ENCODE peak calls at places on chromosomes 1 and 21, in ten cellular contexts. Y, Z, O, M, L, E, I, T, P and K are unnamed samples.

GRCh38 chr1:248901578-248901977 is 4.5 kb upstream of the PGBD2 start:
- DNase-seq in Y (no peak), Z (no peak), O (no peak), M (no peak), L (no peak), E (no peak), I (no peak), T (no peak), P (no peak), K (no peak)

GRCh38 chr1:239250353-239251035 is 135.9 kb upstream of the CHRM3 start:
- DNase-seq in Y (no peak), Z (no peak), O (no peak), M (no peak), L (no peak), E (no peak), I (no peak), T (no peak), P (no peak), K (no peak)

GRCh38 chr1:239125027-239125426 is 261.3 kb upstream of the CHRM3 start:
- DNase-seq in Y (no peak), Z (no peak), O (no peak), M (no peak), L (no peak), E (no peak), I (no peak), T (no peak), P (no peak), K (no peak)

GRCh38 chr1:109649380-109649987 is 6.4 kb upstream of the GSTM4 start:
- DNase-seq in Y (no peak), Z (no peak), O (no peak), M (no peak), L (peak; percentile 41), E (no peak), I (no peak), T (no peak), P (no peak), K (no peak)

GRCh38 chr21:14241322-14241721 is 25.4 kb downstream of the RBM11 start:
- DNase-seq in Y (no peak), Z (no peak), O (no peak), M (no peak), L (no peak), E (no peak), I (no peak), T (no peak), P (no peak), K (no peak)

GRCh38 chr1:59557549-59557885 is 257.2 kb upstream of the HOOK1 start:
- DNase-seq in Y (no peak), Z (no peak), O (no peak), M (no peak), L (no peak), E (no peak), I (no peak), T (no peak), P (no peak), K (no peak)

GRCh38 chr21:45414396-45415187 is 9.6 kb downstream of the COL18A1 start:
- DNase-seq in Y (no peak), Z (no peak), O (no peak), M (no peak), L (no peak), E (no peak), I (no peak), T (no peak), P (no peak), K (no peak)

GRCh38 chr1:201139306-201139705 is 12.3 kb upstream of the ASCL5 start:
- DNase-seq in Y (no peak), Z (no peak), O (no peak), M (no peak), L (no peak), E (no peak), I (no peak), T (no peak), P (no peak), K (no peak)

GRCh38 chr1:115408489-115409002 is 70.5 kb upstream of the NGF start:
- DNase-seq in Y (no peak), Z (no peak), O (no peak), M (no peak), L (no peak), E (no peak), I (no peak), T (no peak), P (no peak), K (no peak)

GRCh38 chr1:244796719-244797406 is 38.6 kb upstream of the COX20 start:
- DNase-seq in Y (peak; percentile 29), Z (peak; percentile 21), O (peak; percentile 61), M (peak; percentile 89), L (peak; percentile 62), E (peak; percentile 7), I (peak; percentile 83), T (peak; percentile 69), P (peak; percentile 27), K (peak; percentile 79)

GRCh38 chr1:184972281-184973055 is 1.8 kb downstream of the NIBAN1 start:
- DNase-seq in Y (no peak), Z (no peak), O (peak; percentile 54), M (no peak), L (no peak), E (no peak), I (no peak), T (no peak), P (no peak), K (no peak)

GRCh38 chr1:200042437-200043329 is 15.2 kb downstream of the NR5A2 start:
- DNase-seq in Y (no peak), Z (no peak), O (no peak), M (no peak), L (no peak), E (no peak), I (no peak), T (peak; percentile 74), P (no peak), K (no peak)

GRCh38 chr1:76620371-76620770 is 246.9 kb upstream of the ST6GALNAC5 start:
- DNase-seq in Y (no peak), Z (no peak), O (no peak), M (no peak), L (no peak), E (no peak), I (no peak), T (no peak), P (no peak), K (no peak)

GRCh38 chr1:85607126-85607912 is 26.8 kb downstream of the CCN1 start:
- DNase-seq in Y (no peak), Z (no peak), O (peak; percentile 100), M (no peak), L (no peak), E (no peak), I (no peak), T (no peak), P (no peak), K (no peak)